ENCODE peak calls at places on chromosome 16, in nine cellular contexts. O is suprapubic skin, S is tibial nerve, I is prostate gland, V is fibroblast of pulmonary artery, J is GM23248, X is left ventricle myocardium inferior, T is fibroblast of lung, F is neural progenitor cell. M is an unnamed sample.
A peak's percentile ranks its signal among the peaks of the same experiment; 100 is the strongest.

GRCh38 chr16:22317001-22317530 is 19.9 kb downstream of the POLR3E start:
- DNase-seq in O (no peak), S (no peak), I (no peak), V (no peak), J (no peak), X (no peak), T (no peak), F (no peak), M (no peak)

GRCh38 chr16:70670175-70670574 is 15.7 kb downstream of the MTSS2 start:
- DNase-seq in O (no peak), S (no peak), I (no peak), V (no peak), J (no peak), X (no peak), T (no peak), F (no peak), M (no peak)

GRCh38 chr16:77540656-77541055 is 105.8 kb upstream of the ADAMTS18 start:
- DNase-seq in O (no peak), S (no peak), I (no peak), V (peak; percentile 53), J (peak; percentile 19), X (no peak), T (peak; percentile 20), F (no peak), M (no peak)

GRCh38 chr16:17369441-17369951 is 101.3 kb downstream of the XYLT1 start:
- DNase-seq in O (no peak), S (no peak), I (no peak), V (no peak), J (no peak), X (peak; percentile 40), T (no peak), F (no peak), M (peak; percentile 59)

GRCh38 chr16:80792031-80792430 is 12.4 kb downstream of the CDYL2 start:
- DNase-seq in O (no peak), S (no peak), I (no peak), V (peak; percentile 62), J (no peak), X (no peak), T (peak; percentile 6), F (no peak), M (no peak)

GRCh38 chr16:2507052-2507678 is 6.6 kb upstream of the ATP6V0C start:
- DNase-seq in O (no peak), S (no peak), I (no peak), V (no peak), J (no peak), X (peak; percentile 53), T (no peak), F (no peak), M (no peak)

GRCh38 chr16:61813339-61813738 is 222.9 kb downstream of the CDH8 start:
- DNase-seq in O (no peak), S (no peak), I (no peak), V (no peak), J (no peak), X (no peak), T (no peak), F (no peak), M (no peak)

GRCh38 chr16:7765079-7765550 is 432.5 kb downstream of the RBFOX1 start:
- DNase-seq in O (no peak), S (no peak), I (no peak), V (no peak), J (no peak), X (no peak), T (no peak), F (no peak), M (no peak)

GRCh38 chr16:56667581-56668571 is at the start of gene MT1G:
- DNase-seq in O (no peak), S (no peak), I (peak; percentile 33), V (no peak), J (peak; percentile 54), X (peak; percentile 48), T (peak; percentile 16), F (no peak), M (peak; percentile 87)
- H3K4me3 ChIP-seq in O (peak within 1 kb of the TSS; percentile 32), S (no peak within 1 kb of the TSS), I (peak within 1 kb of the TSS; percentile 14), V (no peak within 1 kb of the TSS), J (no peak within 1 kb of the TSS), X (peak within 1 kb of the TSS; percentile 41), T (no peak within 1 kb of the TSS), F (no peak within 1 kb of the TSS), M (peak within 1 kb of the TSS; percentile 30)

DNA sequence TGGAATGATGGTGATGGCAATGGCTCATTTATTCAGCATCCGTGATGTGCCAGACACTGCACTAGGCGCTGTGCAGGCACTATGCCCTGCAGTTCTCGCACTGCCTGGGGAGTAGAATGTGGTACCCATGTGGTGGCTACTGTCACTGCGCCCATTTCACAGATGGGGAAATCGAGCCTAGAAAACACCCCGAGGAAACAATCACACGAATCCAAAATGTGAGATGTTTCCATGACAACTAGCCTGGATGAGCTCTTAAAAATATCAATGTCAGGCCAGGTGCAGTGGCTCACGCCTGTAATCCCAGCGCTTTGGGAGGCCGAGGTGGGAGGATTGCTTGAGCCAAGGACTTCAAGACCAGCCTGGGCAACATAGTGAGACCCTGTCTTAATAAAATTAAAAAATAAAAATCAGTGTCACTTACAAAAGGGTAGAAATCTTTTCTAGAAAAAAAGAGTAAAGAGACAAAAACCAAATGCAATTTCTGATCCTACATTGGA is 57.9 kb upstream of the TNRC6A start:
- DNase-seq in O (no peak), S (no peak), I (no peak), V (no peak), J (no peak), X (no peak), T (no peak), F (no peak), M (no peak)
- H3K4me3 ChIP-seq in O (no peak overlapping the region), S (no peak overlapping the region), I (no peak overlapping the region), V (no peak overlapping the region), J (no peak overlapping the region), X (no peak overlapping the region), T (no peak overlapping the region), F (no peak overlapping the region), M (no peak overlapping the region)

GRCh38 chr16:29744541-29745101 is 1.2 kb downstream of the C16orf54 start:
- DNase-seq in O (no peak), S (no peak), I (no peak), V (no peak), J (no peak), X (no peak), T (no peak), F (no peak), M (no peak)

GRCh38 chr16:29743827-29744531 is 1.8 kb downstream of the C16orf54 start:
- DNase-seq in O (peak; percentile 59), S (no peak), I (peak; percentile 68), V (no peak), J (no peak), X (no peak), T (no peak), F (no peak), M (no peak)

GRCh38 chr16:29743475-29743826 is 2.3 kb downstream of the C16orf54 start:
- DNase-seq in O (no peak), S (no peak), I (no peak), V (no peak), J (no peak), X (no peak), T (no peak), F (no peak), M (no peak)

GRCh38 chr16:29745853-29746345 is at the start of gene C16orf54:
- DNase-seq in O (peak; percentile 82), S (no peak), I (no peak), V (no peak), J (no peak), X (peak; percentile 70), T (no peak), F (no peak), M (peak; percentile 73)

GRCh38 chr16:29745126-29745852 is 501 bp downstream of the C16orf54 start:
- DNase-seq in O (peak; percentile 60), S (no peak), I (no peak), V (no peak), J (no peak), X (peak; percentile 20), T (no peak), F (no peak), M (no peak)
- H3K4me3 ChIP-seq in O (peak overlapping the region; percentile 18), S (no peak overlapping the region), I (peak overlapping the region; percentile 14), V (no peak overlapping the region), J (no peak overlapping the region), X (peak overlapping the region; percentile 48), T (no peak overlapping the region), F (no peak overlapping the region), M (peak overlapping the region; percentile 43)

GRCh38 chr16:85167589-85168537 is 55.6 kb upstream of the CIBAR2 start:
- DNase-seq in O (no peak), S (no peak), I (no peak), V (no peak), J (no peak), X (no peak), T (no peak), F (peak; percentile 44), M (no peak)
- H3K4me3 ChIP-seq in O (no peak overlapping the region), S (no peak overlapping the region), I (no peak overlapping the region), V (no peak overlapping the region), J (no peak overlapping the region), X (peak overlapping the region; percentile 63), T (no peak overlapping the region), F (no peak overlapping the region), M (peak overlapping the region; percentile 34)

GRCh38 chr16:31529398-31530312 is 2.0 kb downstream of the AHSP start:
- DNase-seq in O (no peak), S (no peak), I (no peak), V (no peak), J (peak; percentile 28), X (no peak), T (no peak), F (peak; percentile 49), M (no peak)
- H3K4me3 ChIP-seq in O (peak overlapping the region; percentile 50), S (peak overlapping the region; percentile 14), I (peak overlapping the region; percentile 14), V (no peak overlapping the region), J (peak overlapping the region; percentile 64), X (peak overlapping the region; percentile 59), T (no peak overlapping the region), F (peak overlapping the region; percentile 58), M (peak overlapping the region; percentile 42)

DNA sequence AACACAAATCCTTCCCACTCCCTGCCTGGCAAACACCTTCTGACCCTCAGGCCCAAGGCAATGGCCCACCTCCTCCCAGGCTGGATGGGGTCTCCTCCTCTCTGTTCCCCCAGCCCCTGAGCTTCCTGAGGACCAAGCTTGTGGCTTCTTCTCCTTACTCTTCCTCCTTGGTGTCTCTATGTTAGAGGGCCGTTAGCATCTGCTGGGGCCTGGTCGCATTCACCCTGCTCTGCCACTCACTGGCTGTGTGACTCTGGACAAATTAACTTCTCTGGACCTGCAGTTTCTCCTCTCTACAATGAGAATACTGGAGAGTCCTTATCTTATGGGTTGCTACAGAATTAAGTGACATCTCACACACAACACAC is 725 bp upstream of the MT2A start:
- DNase-seq in O (no peak), S (no peak), I (no peak), V (no peak), J (no peak), X (no peak), T (no peak), F (no peak), M (no peak)
- H3K4me3 ChIP-seq in O (peak overlapping the region; percentile 73), S (peak overlapping the region; percentile 62), I (no peak overlapping the region), V (peak overlapping the region; percentile 32), J (peak overlapping the region; percentile 95), X (peak overlapping the region; percentile 78), T (peak overlapping the region; percentile 39), F (no peak overlapping the region), M (peak overlapping the region; percentile 58)

M was measured in stomach.